ENCODE peak calls at places on chromosomes 4 and X, in seven cellular contexts. S, N, V, P, R, Q and K are unnamed samples.

GRCh38 chr4:38109896-38110295 is 149.7 kb downstream of the PTTG2 start:
- DNase-seq in V (no peak), R (no peak), S (no peak), N (no peak), Q (no peak), P (no peak), K (no peak)

GRCh38 chrX:102847362-102847761 is 89.7 kb upstream of the RAB40AL start:
- DNase-seq in Q (peak; percentile 22), N (no peak), P (no peak), S (no peak), V (no peak), R (no peak), K (no peak)

GRCh38 chr4:3871181-3871852 is 105.1 kb downstream of the ADRA2C start:
- DNase-seq in V (no peak), S (peak; percentile 69), R (no peak), Q (no peak), P (no peak), N (no peak), K (no peak)

GRCh38 chr4:41652971-41653370 is 95.6 kb downstream of the PHOX2B start:
- DNase-seq in S (no peak), N (no peak), R (no peak), P (no peak), Q (no peak), V (no peak), K (no peak)

GRCh38 chr4:124768596-124768995 is 56.1 kb upstream of the ANKRD50 start:
- DNase-seq in N (no peak), V (no peak), P (no peak), Q (peak; percentile 53), R (no peak), S (no peak), K (no peak)

GRCh38 chrX:22889824-22890223 is 109.9 kb upstream of the DDX53 start:
- DNase-seq in V (no peak), Q (no peak), P (no peak), S (no peak), N (no peak), R (no peak), K (no peak)

GRCh38 chr4:83110222-83110945 is 4.1 kb downstream of the PLAC8 start:
- DNase-seq in N (peak; percentile 65), R (peak; percentile 96), S (peak; percentile 79), Q (peak; percentile 74), P (peak; percentile 77), V (peak; percentile 82), K (peak; percentile 91)

GRCh38 chr4:179624768-179625181 is 2182.5 kb upstream of the AGA start:
- DNase-seq in Q (peak; percentile 16), R (no peak), S (no peak), P (no peak), N (no peak), V (no peak), K (no peak)

GRCh38 chrX:115582871-115583729 is 22.1 kb downstream of the PLS3 start:
- DNase-seq in N (no peak), R (no peak), Q (peak; percentile 63), S (no peak), P (no peak), V (no peak), K (no peak)

GRCh38 chr4:132065940-132066495 is 1083.1 kb upstream of the PCDH10 start:
- DNase-seq in R (no peak), Q (peak; percentile 46), N (no peak), P (no peak), V (no peak), S (no peak), K (no peak)

GRCh38 chr4:95857761-95858160 is 17.9 kb downstream of the PDHA2 start:
- DNase-seq in S (no peak), R (no peak), P (no peak), Q (peak; percentile 37), N (no peak), V (no peak), K (no peak)

GRCh38 chr4:118942465-118942864 is 53.8 kb downstream of the SYNPO2 start:
- DNase-seq in S (no peak), N (no peak), R (no peak), Q (peak; percentile 31), V (no peak), P (no peak), K (no peak)

GRCh38 chrX:46433892-46434291 is 111.3 kb downstream of the ZNF674 start:
- DNase-seq in V (no peak), P (no peak), R (peak; percentile 58), Q (peak; percentile 20), N (no peak), S (no peak), K (no peak)

GRCh38 chr4:89137695-89138094 is 26.4 kb downstream of the TIGD2 start:
- DNase-seq in V (no peak), N (no peak), S (no peak), Q (no peak), P (no peak), R (no peak), K (no peak)

GRCh38 chr4:89140168-89140759 is 28.9 kb downstream of the TIGD2 start:
- DNase-seq in Q (no peak), P (no peak), R (no peak), N (no peak), V (no peak), S (no peak), K (no peak)

GRCh38 chr4:89134775-89135319 is 23.5 kb downstream of the TIGD2 start:
- DNase-seq in V (no peak), S (no peak), R (no peak), Q (peak; percentile 95), N (no peak), P (no peak), K (no peak)

GRCh38 chr4:89137231-89137630 is 25.9 kb downstream of the TIGD2 start:
- DNase-seq in P (no peak), N (no peak), Q (no peak), S (no peak), V (no peak), R (no peak), K (no peak)

GRCh38 chr4:89136525-89136924 is 25.2 kb downstream of the TIGD2 start:
- DNase-seq in R (no peak), Q (peak; percentile 56), V (no peak), N (no peak), S (no peak), P (no peak), K (no peak)
- TF ChIP-seq CTCF in R (no peak), Q (no peak), V (no peak), N (no peak), S (no peak), P (no peak), K (no peak)

GRCh38 chrX:137234651-137235402 is 201.0 kb upstream of the GPR101 start:
- DNase-seq in S (no peak), N (no peak), P (no peak), Q (no peak), V (no peak), R (no peak), K (no peak)
- TF ChIP-seq CTCF in S (no peak), N (no peak), P (no peak), Q (no peak), V (no peak), R (no peak), K (no peak)

DNA sequence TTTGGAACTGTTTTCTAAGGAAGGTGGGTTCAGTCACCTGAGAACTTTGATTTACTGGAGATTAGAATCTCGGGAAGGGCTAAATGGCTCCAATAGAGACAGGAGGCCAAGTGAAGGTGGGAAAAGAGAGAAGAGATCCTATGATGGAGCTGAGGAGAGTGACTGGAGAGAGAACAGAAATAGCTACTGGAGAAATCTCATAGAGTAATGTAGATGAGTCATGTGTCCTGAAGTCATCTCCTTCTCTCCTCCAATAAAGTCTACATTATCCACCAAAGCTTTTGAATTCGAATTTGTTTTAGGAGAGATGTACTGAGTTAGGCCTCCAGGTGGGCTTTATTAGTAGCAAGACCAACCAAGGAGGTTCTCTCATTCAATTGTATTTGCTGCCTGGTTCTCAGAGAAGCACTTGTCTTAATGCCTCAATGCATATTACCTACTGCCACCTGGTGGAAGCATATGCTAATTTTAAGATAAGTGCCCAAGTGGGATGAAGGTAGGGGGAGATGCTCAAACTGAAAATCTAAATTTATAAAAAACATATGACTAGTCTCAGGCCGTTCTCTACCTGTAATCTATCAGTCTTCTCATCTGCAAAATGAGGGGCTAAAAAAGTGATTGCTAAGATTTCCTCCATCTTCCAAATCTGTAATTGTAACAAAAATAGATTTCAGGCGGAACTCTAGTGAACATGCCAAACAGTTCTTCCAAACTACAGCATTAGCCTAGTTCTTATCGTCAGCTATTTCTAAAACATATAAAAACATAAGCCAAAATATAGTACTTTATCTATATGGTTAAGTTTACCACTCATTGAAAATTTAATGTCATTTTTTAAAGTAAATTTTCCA is 24.4 kb downstream of the TXK start:
- DNase-seq in S (peak; percentile 28), V (no peak), Q (peak; percentile 58), R (no peak), P (peak; percentile 26), N (no peak), K (no peak)
- TF ChIP-seq CTCF in S (peak; percentile 61), V (peak; percentile 44), Q (peak; percentile 51), R (no peak), P (peak; percentile 63), N (no peak), K (peak; percentile 62)

GRCh38 chrX:73877687-73878086 is 314.7 kb downstream of the CHIC1 start:
- DNase-seq in Q (no peak), V (no peak), R (peak; percentile 52), P (no peak), N (no peak), S (no peak), K (no peak)
- TF ChIP-seq CTCF in Q (no peak), V (no peak), R (no peak), P (no peak), N (no peak), S (no peak), K (no peak)

GRCh38 chrX:136607236-136607635 is 40.7 kb upstream of the CD40LG start:
- DNase-seq in R (no peak), Q (no peak), S (no peak), N (no peak), V (no peak), P (no peak), K (no peak)

GRCh38 chrX:136608295-136608933 is 39.5 kb upstream of the CD40LG start:
- DNase-seq in N (peak; percentile 13), Q (peak; percentile 24), V (peak; percentile 16), R (no peak), S (peak; percentile 3), P (no peak), K (no peak)
- TF ChIP-seq CTCF in N (peak; percentile 18), Q (peak; percentile 4), V (no peak), R (no peak), S (no peak), P (peak; percentile 25), K (peak; percentile 31)

DNA sequence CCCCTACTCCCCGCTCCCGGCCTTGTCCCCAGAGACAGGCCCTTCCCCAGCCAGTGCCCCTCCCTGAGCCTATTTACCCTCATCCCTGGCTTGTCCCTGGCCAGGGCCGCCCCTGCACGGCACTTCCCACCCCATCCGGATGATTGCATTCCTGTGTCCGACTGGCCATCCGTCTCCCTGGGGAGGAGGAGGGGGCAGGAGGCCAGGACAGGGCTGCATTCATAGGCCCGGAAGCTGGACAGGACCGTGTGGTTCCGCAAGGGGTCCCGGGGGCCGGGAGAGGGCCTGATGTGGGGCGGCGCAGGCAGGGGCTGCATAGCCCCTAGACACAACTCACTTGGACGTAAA is 22.8 kb downstream of the CTBP1 start:
- DNase-seq in R (no peak), V (no peak), P (no peak), Q (no peak), N (no peak), S (no peak), K (no peak)
- TF ChIP-seq CTCF in R (no peak), V (no peak), P (no peak), Q (no peak), N (no peak), S (no peak), K (no peak)